ENCODE peak calls at places on chromosomes 1 and 21, in four cellular contexts. One of them, this sample, is unnamed.

GRCh38 chr21:32136546-32136945 is 142.3 kb downstream of the MIS18A start:
- DNase-seq in HepG2: no peak
- DNase-seq in K562: no peak
- DNase-seq in GM12878: no peak
- DNase-seq in this sample: no peak

GRCh38 chr1:235278233-235278914 is 49.6 kb downstream of the ARID4B start:
- DNase-seq in K562: no peak
- DNase-seq in HepG2: no peak
- DNase-seq in GM12878: no peak
- DNase-seq in this sample: no peak

GRCh38 chr1:59315529-59316433 is 18.9 kb downstream of the FGGY start:
- DNase-seq in GM12878: no peak
- DNase-seq in K562: no peak
- DNase-seq in HepG2: peak; percentile 68
- DNase-seq in this sample: no peak

GRCh38 chr1:168135982-168136708 is 585 bp downstream of the GPR161 start:
- DNase-seq in GM12878: no peak
- DNase-seq in HepG2: no peak
- DNase-seq in K562: peak; percentile 39
- DNase-seq in this sample: peak; percentile 35

GRCh38 chr21:42839271-42840231 is 39.8 kb downstream of the WDR4 start:
- DNase-seq in K562: no peak
- DNase-seq in HepG2: no peak
- DNase-seq in GM12878: no peak
- DNase-seq in this sample: no peak

GRCh38 chr1:65084068-65084467 is 63.9 kb upstream of the AK4 start:
- DNase-seq in K562: no peak
- DNase-seq in GM12878: no peak
- DNase-seq in HepG2: no peak
- DNase-seq in this sample: no peak

GRCh38 chr1:247857069-247857985 is at the start of gene TRIM58:
- DNase-seq in HepG2: no peak
- DNase-seq in GM12878: no peak
- DNase-seq in K562: peak; percentile 96
- DNase-seq in this sample: no peak

GRCh38 chr1:85359874-85360708 is 83.7 kb upstream of the BCL10 start:
- DNase-seq in GM12878: no peak
- DNase-seq in HepG2: no peak
- DNase-seq in K562: no peak
- DNase-seq in this sample: peak; percentile 94

GRCh38 chr1:31762726-31763670 is 1.1 kb downstream of the ADGRB2 start:
- DNase-seq in K562: peak; percentile 44
- DNase-seq in HepG2: peak; percentile 28
- DNase-seq in GM12878: no peak
- DNase-seq in this sample: peak; percentile 63

GRCh38 chr1:115781343-115781742 is 12.8 kb upstream of the CASQ2 start:
- DNase-seq in GM12878: no peak
- DNase-seq in HepG2: no peak
- DNase-seq in K562: no peak
- DNase-seq in this sample: no peak

GRCh38 chr21:40685121-40685630 is 161.8 kb downstream of the DSCAM start:
- DNase-seq in GM12878: no peak
- DNase-seq in HepG2: no peak
- DNase-seq in K562: no peak
- DNase-seq in this sample: no peak

GRCh38 chr1:88013485-88013884 is 670.6 kb upstream of the PKN2 start:
- DNase-seq in K562: no peak
- DNase-seq in HepG2: no peak
- DNase-seq in GM12878: no peak
- DNase-seq in this sample: peak; percentile 73

GRCh38 chr1:10529096-10529495 is 54.3 kb downstream of the PEX14 start:
- DNase-seq in HepG2: no peak
- DNase-seq in GM12878: no peak
- DNase-seq in K562: no peak
- DNase-seq in this sample: no peak

GRCh38 chr1:3850857-3851256 is 6.2 kb downstream of the CEP104 start:
- DNase-seq in HepG2: no peak
- DNase-seq in GM12878: no peak
- DNase-seq in K562: no peak
- DNase-seq in this sample: no peak

GRCh38 chr1:3841491-3841890 is 15.5 kb downstream of the CEP104 start:
- DNase-seq in K562: no peak
- DNase-seq in HepG2: no peak
- DNase-seq in GM12878: no peak
- DNase-seq in this sample: no peak

GRCh38 chr1:3852091-3852490 is 4.9 kb downstream of the CEP104 start:
- DNase-seq in GM12878: no peak
- DNase-seq in HepG2: no peak
- DNase-seq in K562: no peak
- DNase-seq in this sample: no peak

GRCh38 chr1:3846521-3846920 is 10.5 kb downstream of the CEP104 start:
- DNase-seq in HepG2: no peak
- DNase-seq in K562: no peak
- DNase-seq in GM12878: no peak
- DNase-seq in this sample: peak; percentile 32
- H3K27me3 ChIP-seq in HepG2: no peaks in the 10 kb centered on the region
- H3K27me3 ChIP-seq in K562: no peaks in the 10 kb centered on the region
- H3K27me3 ChIP-seq in GM12878: no peaks in the 10 kb centered on the region
- H3K27me3 ChIP-seq in this sample: no peaks in the 10 kb centered on the region

DNA sequence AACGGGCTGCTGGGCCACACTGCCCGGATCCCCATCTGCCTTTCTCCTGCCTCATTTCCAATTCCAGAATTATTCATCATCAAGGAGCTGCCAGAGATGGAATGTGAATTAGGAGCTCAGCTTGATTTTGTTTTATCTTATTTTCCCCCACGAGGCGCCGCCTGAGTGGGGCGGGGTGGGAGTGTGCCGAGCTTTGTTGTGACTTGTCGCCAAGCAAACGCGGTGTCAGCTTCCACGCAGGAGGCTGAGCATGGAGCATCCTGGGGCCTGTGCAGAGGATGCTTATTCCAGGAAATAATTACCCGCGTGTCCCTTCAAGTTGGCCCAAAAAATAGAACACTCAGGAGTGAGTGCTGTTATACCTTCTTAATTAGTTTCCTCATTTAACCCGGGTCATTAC is 91.2 kb downstream of the HMGB4 start:
- DNase-seq in HepG2: no peak
- DNase-seq in GM12878: no peak
- DNase-seq in K562: no peak
- DNase-seq in this sample: no peak
- TF ChIP-seq MYC in HepG2: no peak
- TF ChIP-seq MYC in GM12878: no peak
- TF ChIP-seq MYC in K562: no peak
- TF ChIP-seq MYC in this sample: no peak

GRCh38 chr1:196455697-196456096 is 152.5 kb downstream of the KCNT2 start:
- DNase-seq in K562: no peak
- DNase-seq in HepG2: no peak
- DNase-seq in GM12878: no peak
- DNase-seq in this sample: no peak
- H3K27me3 ChIP-seq in K562: no peaks in the 10 kb centered on the region
- H3K27me3 ChIP-seq in HepG2: no peaks in the 10 kb centered on the region
- H3K27me3 ChIP-seq in GM12878: no peaks in the 10 kb centered on the region
- H3K27me3 ChIP-seq in this sample: no peaks in the 10 kb centered on the region

DNA sequence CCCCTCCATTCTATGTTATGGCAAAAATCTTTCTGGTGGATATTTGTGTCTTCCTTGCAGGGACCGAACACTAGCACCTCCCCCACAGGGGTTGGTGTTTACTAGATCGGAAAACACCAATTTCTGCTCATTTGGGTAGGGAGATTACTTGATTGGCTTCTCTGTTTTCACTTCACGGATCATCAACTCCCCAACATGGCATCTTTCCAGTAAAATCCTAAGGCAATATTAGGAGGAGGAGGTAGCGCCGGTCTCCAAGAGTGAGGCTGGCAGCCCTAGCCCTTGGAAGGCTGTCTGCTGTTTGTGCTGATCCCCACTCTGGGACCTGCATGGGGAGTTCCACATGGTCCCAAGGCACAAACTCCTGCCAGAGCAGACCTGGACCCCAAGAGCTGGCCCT is 12.2 kb downstream of the VASH2 start:
- DNase-seq in GM12878: no peak
- DNase-seq in K562: no peak
- DNase-seq in HepG2: no peak
- DNase-seq in this sample: no peak
- TF ChIP-seq MYC in GM12878: no peak
- TF ChIP-seq MYC in K562: no peak
- TF ChIP-seq MYC in HepG2: no peak
- TF ChIP-seq MYC in this sample: no peak